ENCODE peak calls at places on chromosomes 1 and 21, in four cellular contexts. One of them, this sample, is unnamed.

GRCh38 chr1:47585141-47585902 is 147.5 kb downstream of the FOXD2 start:
- DNase-seq in substantia nigra: no peak
- DNase-seq in A549: no peak
- DNase-seq in activated CD8-positive, alpha-beta memory T cell treated with anti-CD3 and anti-CD28 coated beads for 1 hour: no peak
- DNase-seq in this sample: no peak

GRCh38 chr1:32540589-32540988 is 1.4 kb downstream of the ZBTB8A start:
- DNase-seq in substantia nigra: no peak
- DNase-seq in A549: no peak
- DNase-seq in activated CD8-positive, alpha-beta memory T cell treated with anti-CD3 and anti-CD28 coated beads for 1 hour: no peak
- DNase-seq in this sample: no peak

GRCh38 chr1:236654511-236654910 is 31.8 kb upstream of the ACTN2 start:
- DNase-seq in A549: no peak
- DNase-seq in substantia nigra: no peak
- DNase-seq in activated CD8-positive, alpha-beta memory T cell treated with anti-CD3 and anti-CD28 coated beads for 1 hour: no peak
- DNase-seq in this sample: no peak

GRCh38 chr1:4460052-4460451 is 194.4 kb upstream of the AJAP1 start:
- DNase-seq in activated CD8-positive, alpha-beta memory T cell treated with anti-CD3 and anti-CD28 coated beads for 1 hour: no peak
- DNase-seq in substantia nigra: no peak
- DNase-seq in A549: no peak
- DNase-seq in this sample: no peak

GRCh38 chr1:42675467-42675866 is 6.8 kb upstream of the YBX1 start:
- DNase-seq in substantia nigra: no peak
- DNase-seq in activated CD8-positive, alpha-beta memory T cell treated with anti-CD3 and anti-CD28 coated beads for 1 hour: no peak
- DNase-seq in A549: no peak
- DNase-seq in this sample: no peak

GRCh38 chr1:4652631-4653327 is 1.6 kb upstream of the AJAP1 start:
- DNase-seq in A549: peak
- DNase-seq in substantia nigra: peak
- DNase-seq in activated CD8-positive, alpha-beta memory T cell treated with anti-CD3 and anti-CD28 coated beads for 1 hour: peak
- DNase-seq in this sample: peak

GRCh38 chr1:41417746-41418145 is 56.5 kb downstream of the FOXO6 start:
- DNase-seq in activated CD8-positive, alpha-beta memory T cell treated with anti-CD3 and anti-CD28 coated beads for 1 hour: no peak
- DNase-seq in A549: no peak
- DNase-seq in substantia nigra: no peak
- DNase-seq in this sample: no peak

GRCh38 chr1:89887270-89887669 is 66.4 kb downstream of the LRRC8D start:
- DNase-seq in substantia nigra: no peak
- DNase-seq in activated CD8-positive, alpha-beta memory T cell treated with anti-CD3 and anti-CD28 coated beads for 1 hour: no peak
- DNase-seq in A549: no peak
- DNase-seq in this sample: no peak

GRCh38 chr1:176905648-176906047 is 258.9 kb downstream of the ASTN1 start:
- DNase-seq in substantia nigra: no peak
- DNase-seq in activated CD8-positive, alpha-beta memory T cell treated with anti-CD3 and anti-CD28 coated beads for 1 hour: no peak
- DNase-seq in A549: no peak
- DNase-seq in this sample: no peak

GRCh38 chr1:232046531-232047283 is 420.1 kb downstream of the DISC1 start:
- DNase-seq in A549: no peak
- DNase-seq in activated CD8-positive, alpha-beta memory T cell treated with anti-CD3 and anti-CD28 coated beads for 1 hour: no peak
- DNase-seq in substantia nigra: no peak
- DNase-seq in this sample: no peak

GRCh38 chr1:78126506-78126905 is 80.7 kb downstream of the GIPC2 start:
- DNase-seq in A549: no peak
- DNase-seq in activated CD8-positive, alpha-beta memory T cell treated with anti-CD3 and anti-CD28 coated beads for 1 hour: no peak
- DNase-seq in substantia nigra: no peak
- DNase-seq in this sample: no peak

GRCh38 chr1:31866450-31866801 is 50.6 kb upstream of the SPOCD1 start:
- DNase-seq in activated CD8-positive, alpha-beta memory T cell treated with anti-CD3 and anti-CD28 coated beads for 1 hour: no peak
- DNase-seq in substantia nigra: no peak
- DNase-seq in A549: no peak
- DNase-seq in this sample: no peak

GRCh38 chr21:34693192-34693810 is 24.5 kb downstream of the CLIC6 start:
- DNase-seq in activated CD8-positive, alpha-beta memory T cell treated with anti-CD3 and anti-CD28 coated beads for 1 hour: no peak
- DNase-seq in substantia nigra: no peak
- DNase-seq in A549: peak
- DNase-seq in this sample: peak

GRCh38 chr1:158924677-158925076 is 6.7 kb upstream of the PYHIN1 start:
- DNase-seq in activated CD8-positive, alpha-beta memory T cell treated with anti-CD3 and anti-CD28 coated beads for 1 hour: no peak
- DNase-seq in A549: no peak
- DNase-seq in substantia nigra: no peak
- DNase-seq in this sample: no peak

GRCh38 chr1:205689479-205689878 is 9.2 kb upstream of the SLC45A3 start:
- DNase-seq in activated CD8-positive, alpha-beta memory T cell treated with anti-CD3 and anti-CD28 coated beads for 1 hour: no peak
- DNase-seq in A549: no peak
- DNase-seq in substantia nigra: no peak
- DNase-seq in this sample: no peak

GRCh38 chr1:8351693-8352470 is 34.0 kb downstream of the SLC45A1 start:
- DNase-seq in A549: peak
- DNase-seq in activated CD8-positive, alpha-beta memory T cell treated with anti-CD3 and anti-CD28 coated beads for 1 hour: no peak
- DNase-seq in substantia nigra: no peak
- DNase-seq in this sample: no peak

GRCh38 chr1:80217377-80217986 is 1211.0 kb upstream of the ADGRL4 start:
- DNase-seq in substantia nigra: no peak
- DNase-seq in A549: peak
- DNase-seq in activated CD8-positive, alpha-beta memory T cell treated with anti-CD3 and anti-CD28 coated beads for 1 hour: no peak
- DNase-seq in this sample: peak

GRCh38 chr1:108079550-108079949 is 114.6 kb upstream of the VAV3 start:
- DNase-seq in A549: no peak
- DNase-seq in activated CD8-positive, alpha-beta memory T cell treated with anti-CD3 and anti-CD28 coated beads for 1 hour: no peak
- DNase-seq in substantia nigra: no peak
- DNase-seq in this sample: no peak

GRCh38 chr21:25080161-25080560 is 527.1 kb downstream of the MRPL39 start:
- DNase-seq in substantia nigra: no peak
- DNase-seq in A549: no peak
- DNase-seq in activated CD8-positive, alpha-beta memory T cell treated with anti-CD3 and anti-CD28 coated beads for 1 hour: no peak
- DNase-seq in this sample: no peak

GRCh38 chr1:15895233-15895632 is 47.7 kb downstream of the SPEN start:
- DNase-seq in substantia nigra: no peak
- DNase-seq in activated CD8-positive, alpha-beta memory T cell treated with anti-CD3 and anti-CD28 coated beads for 1 hour: no peak
- DNase-seq in A549: no peak
- DNase-seq in this sample: no peak

GRCh38 chr1:228782662-228783414 is 47.6 kb downstream of the RHOU start:
- DNase-seq in substantia nigra: no peak
- DNase-seq in activated CD8-positive, alpha-beta memory T cell treated with anti-CD3 and anti-CD28 coated beads for 1 hour: no peak
- DNase-seq in A549: peak
- DNase-seq in this sample: no peak

GRCh38 chr1:26786437-26787380 is 1.0 kb upstream of the PIGV start:
- DNase-seq in activated CD8-positive, alpha-beta memory T cell treated with anti-CD3 and anti-CD28 coated beads for 1 hour: no peak
- DNase-seq in substantia nigra: no peak
- DNase-seq in A549: no peak
- DNase-seq in this sample: peak

GRCh38 chr1:115312752-115313151 is 25.3 kb downstream of the NGF start:
- DNase-seq in substantia nigra: no peak
- DNase-seq in A549: no peak
- DNase-seq in activated CD8-positive, alpha-beta memory T cell treated with anti-CD3 and anti-CD28 coated beads for 1 hour: no peak
- DNase-seq in this sample: no peak

GRCh38 chr1:171801395-171801990 is 20.0 kb downstream of the METTL13 start:
- DNase-seq in activated CD8-positive, alpha-beta memory T cell treated with anti-CD3 and anti-CD28 coated beads for 1 hour: no peak
- DNase-seq in substantia nigra: no peak
- DNase-seq in A549: peak
- DNase-seq in this sample: peak

GRCh38 chr21:35019631-35020032 is 29.5 kb downstream of the RUNX1 start:
- DNase-seq in activated CD8-positive, alpha-beta memory T cell treated with anti-CD3 and anti-CD28 coated beads for 1 hour: no peak
- DNase-seq in A549: peak
- DNase-seq in substantia nigra: no peak
- DNase-seq in this sample: no peak

GRCh38 chr1:19448491-19449439 is 36.6 kb downstream of the CAPZB start:
- DNase-seq in activated CD8-positive, alpha-beta memory T cell treated with anti-CD3 and anti-CD28 coated beads for 1 hour: no peak
- DNase-seq in substantia nigra: no peak
- DNase-seq in A549: peak
- DNase-seq in this sample: no peak

GRCh38 chr1:111880866-111881837 is 108.3 kb downstream of the KCND3 start:
- DNase-seq in substantia nigra: peak
- DNase-seq in A549: no peak
- DNase-seq in activated CD8-positive, alpha-beta memory T cell treated with anti-CD3 and anti-CD28 coated beads for 1 hour: no peak
- DNase-seq in this sample: no peak

GRCh38 chr1:75265792-75266191 is 131.6 kb downstream of the LHX8 start:
- DNase-seq in activated CD8-positive, alpha-beta memory T cell treated with anti-CD3 and anti-CD28 coated beads for 1 hour: no peak
- DNase-seq in A549: peak
- DNase-seq in substantia nigra: no peak
- DNase-seq in this sample: peak

GRCh38 chr1:109598655-109599054 is 20.8 kb downstream of the GNAT2 start:
- DNase-seq in activated CD8-positive, alpha-beta memory T cell treated with anti-CD3 and anti-CD28 coated beads for 1 hour: no peak
- DNase-seq in A549: no peak
- DNase-seq in substantia nigra: no peak
- DNase-seq in this sample: no peak

GRCh38 chr1:17060129-17060868 is 6.5 kb upstream of the SDHB start:
- DNase-seq in substantia nigra: no peak
- DNase-seq in A549: no peak
- DNase-seq in activated CD8-positive, alpha-beta memory T cell treated with anti-CD3 and anti-CD28 coated beads for 1 hour: no peak
- DNase-seq in this sample: no peak

GRCh38 chr21:42258150-42258884 is 39.4 kb downstream of the ABCG1 start:
- DNase-seq in substantia nigra: peak
- DNase-seq in activated CD8-positive, alpha-beta memory T cell treated with anti-CD3 and anti-CD28 coated beads for 1 hour: peak
- DNase-seq in A549: peak
- DNase-seq in this sample: peak

GRCh38 chr1:16017076-16017460 is 775 bp downstream of the HSPB7 start:
- DNase-seq in A549: no peak
- DNase-seq in substantia nigra: no peak
- DNase-seq in activated CD8-positive, alpha-beta memory T cell treated with anti-CD3 and anti-CD28 coated beads for 1 hour: no peak
- DNase-seq in this sample: no peak

GRCh38 chr1:220874201-220874655 is 5.0 kb upstream of the HLX start:
- DNase-seq in activated CD8-positive, alpha-beta memory T cell treated with anti-CD3 and anti-CD28 coated beads for 1 hour: no peak
- DNase-seq in substantia nigra: no peak
- DNase-seq in A549: peak
- DNase-seq in this sample: peak

GRCh38 chr1:205843031-205843859 is 6.7 kb downstream of the PM20D1 start:
- DNase-seq in A549: no peak
- DNase-seq in substantia nigra: no peak
- DNase-seq in activated CD8-positive, alpha-beta memory T cell treated with anti-CD3 and anti-CD28 coated beads for 1 hour: no peak
- DNase-seq in this sample: no peak

This sample was measured in brain microvascular endothelial cell.